ENCODE peak calls at places on chromosomes 1 and 21, in five cellular contexts. H is HepG2, E is upper lobe of left lung, D is GM12878, S is K562. X is an unnamed sample.

GRCh38 chr1:25805863-25806225 is 5.9 kb downstream of the SELENON start:
- ATAC-seq in D (no peak), E (peak; percentile 32), S (no peak), H (no peak), X (peak; percentile 54)

GRCh38 chr1:235734335-235734734 is 84.8 kb upstream of the GNG4 start:
- ATAC-seq in H (no peak), S (no peak), D (no peak), E (no peak), X (no peak)

GRCh38 chr1:61141288-61142044 is 59.1 kb downstream of the NFIA start:
- ATAC-seq in S (peak; percentile 56), D (no peak), H (no peak), E (no peak), X (no peak)

GRCh38 chr21:38439957-38440356 is 58.3 kb downstream of the ERG start:
- ATAC-seq in S (no peak), H (no peak), E (no peak), D (no peak), X (no peak)

GRCh38 chr1:58084266-58084665 is 462.3 kb downstream of the OMA1 start:
- ATAC-seq in D (peak; percentile 66), E (no peak), S (no peak), H (no peak), X (no peak)

GRCh38 chr21:31182231-31183129 is 144.2 kb upstream of the KRTAP19-8 start:
- ATAC-seq in D (no peak), H (no peak), E (no peak), S (no peak), X (no peak)

GRCh38 chr1:208008534-208008933 is 97.6 kb upstream of the CD34 start:
- ATAC-seq in D (no peak), H (no peak), S (no peak), E (no peak), X (no peak)

GRCh38 chr1:54474500-54475235 is 68.5 kb upstream of the SSBP3 start:
- ATAC-seq in E (no peak), H (no peak), S (peak; percentile 71), D (peak; percentile 40), X (peak; percentile 73)

GRCh38 chr1:59552001-59552400 is 255.1 kb downstream of the FGGY start:
- ATAC-seq in H (no peak), E (no peak), S (no peak), D (no peak), X (no peak)

GRCh38 chr1:247812637-247813036 is 11.3 kb downstream of the OR14A16 start:
- ATAC-seq in S (no peak), D (no peak), H (no peak), E (no peak), X (no peak)

GRCh38 chr1:183194527-183195145 is 8.6 kb downstream of the LAMC2 start:
- ATAC-seq in D (peak; percentile 94), H (no peak), E (no peak), S (no peak), X (no peak)

GRCh38 chr21:14685568-14685967 is 139.5 kb upstream of the SAMSN1 start:
- ATAC-seq in H (no peak), S (no peak), D (peak; percentile 4), E (no peak), X (no peak)

GRCh38 chr1:2980073-2980791 is 41.0 kb upstream of the ACTRT2 start:
- ATAC-seq in S (no peak), H (peak; percentile 21), E (no peak), D (no peak), X (no peak)

GRCh38 chr1:156925154-156926010 is 5.0 kb downstream of the LRRC71 start:
- ATAC-seq in D (no peak), S (no peak), H (no peak), E (no peak), X (no peak)

GRCh38 chr1:156926175-156926574 is 5.7 kb downstream of the LRRC71 start:
- ATAC-seq in H (no peak), D (peak; percentile 43), S (peak; percentile 27), E (peak; percentile 41), X (no peak)

GRCh38 chr1:156924478-156925153 is 4.2 kb downstream of the LRRC71 start:
- ATAC-seq in H (no peak), D (no peak), E (no peak), S (no peak), X (no peak)

GRCh38 chr1:156922986-156923564 is 2.6 kb downstream of the LRRC71 start:
- ATAC-seq in E (no peak), D (no peak), S (no peak), H (no peak), X (no peak)

DNA sequence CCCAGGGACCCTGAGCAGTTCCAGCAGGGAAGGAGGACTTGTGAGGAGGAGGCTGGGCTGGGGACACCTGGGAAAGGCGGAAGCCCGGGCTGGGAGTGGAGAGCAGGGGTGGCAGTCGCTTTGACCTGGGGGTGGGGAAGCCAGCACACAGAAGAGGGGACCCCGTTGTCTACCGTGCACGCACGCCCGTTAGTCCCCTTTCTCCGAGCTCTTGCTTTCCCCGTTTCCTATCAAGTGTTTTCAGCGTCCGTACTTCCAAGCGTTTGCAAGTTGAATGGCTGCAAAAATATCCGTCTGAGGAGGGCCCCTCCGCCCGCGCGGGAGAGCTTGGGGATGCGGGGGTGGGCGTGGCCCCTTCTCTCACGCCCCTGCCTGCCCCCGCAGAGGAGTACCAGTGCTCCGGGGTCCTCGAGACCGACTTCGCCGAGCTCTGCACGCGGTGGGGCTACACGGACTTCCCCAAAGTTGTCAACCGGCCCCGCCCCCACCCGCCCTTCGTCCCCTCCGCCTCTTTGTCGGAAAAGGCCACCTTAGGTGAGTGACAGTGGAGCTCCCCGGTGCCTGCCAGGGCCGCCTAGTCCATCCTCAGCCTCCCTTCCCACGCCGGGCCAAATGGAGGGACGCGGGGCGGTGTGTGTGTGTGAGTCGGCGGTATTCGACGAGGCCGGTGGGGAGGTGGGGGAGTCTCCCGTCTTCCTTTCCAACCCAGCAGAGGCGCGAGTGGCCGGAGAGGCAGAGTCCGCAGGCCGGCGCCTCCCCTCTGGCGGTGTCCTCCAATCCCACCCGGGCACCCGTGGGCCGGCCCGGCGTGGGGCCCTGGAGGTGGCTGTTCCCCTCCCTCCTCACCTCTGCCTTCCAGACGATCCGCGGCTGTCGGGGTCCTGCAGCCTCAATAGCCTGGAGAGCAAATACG is 3.4 kb downstream of the LRRC71 start:
- ATAC-seq in D (no peak), S (peak; percentile 3), H (no peak), E (no peak), X (no peak)
- H3K4me3 ChIP-seq in D (no peak overlapping the region), S (no peak overlapping the region), H (no peak overlapping the region), E (no peak overlapping the region), X (peak overlapping the region; percentile 32)

GRCh38 chr1:206909167-206909882 is 12.1 kb downstream of the IL24 start:
- ATAC-seq in S (peak; percentile 64), E (peak; percentile 81), D (no peak), H (peak; percentile 65), X (peak; percentile 71)
- TF ChIP-seq POLR2AphosphoS5 in S (no peak), E (peak; percentile 82), D (no peak), H (no peak), X (peak; percentile 78)

GRCh38 chr1:15047237-15047636 is 106.3 kb upstream of the TMEM51 start:
- ATAC-seq in D (no peak), E (no peak), S (no peak), H (no peak), X (no peak)
- TF ChIP-seq EP300 in D (no peak), E (no peak), S (no peak), H (no peak), X (no peak)

GRCh38 chr1:216560527-216560926 is 137.3 kb upstream of the USH2A start:
- ATAC-seq in H (no peak), D (no peak), S (no peak), E (no peak), X (no peak)

GRCh38 chr1:216566809-216567208 is 143.6 kb upstream of the USH2A start:
- ATAC-seq in E (no peak), D (peak; percentile 48), H (no peak), S (no peak), X (no peak)

GRCh38 chr1:216559359-216559758 is 136.1 kb upstream of the USH2A start:
- ATAC-seq in E (no peak), S (no peak), H (no peak), D (no peak), X (no peak)

GRCh38 chr1:216562383-216562782 is 139.1 kb upstream of the USH2A start:
- ATAC-seq in H (no peak), D (no peak), S (no peak), E (no peak), X (no peak)

DNA sequence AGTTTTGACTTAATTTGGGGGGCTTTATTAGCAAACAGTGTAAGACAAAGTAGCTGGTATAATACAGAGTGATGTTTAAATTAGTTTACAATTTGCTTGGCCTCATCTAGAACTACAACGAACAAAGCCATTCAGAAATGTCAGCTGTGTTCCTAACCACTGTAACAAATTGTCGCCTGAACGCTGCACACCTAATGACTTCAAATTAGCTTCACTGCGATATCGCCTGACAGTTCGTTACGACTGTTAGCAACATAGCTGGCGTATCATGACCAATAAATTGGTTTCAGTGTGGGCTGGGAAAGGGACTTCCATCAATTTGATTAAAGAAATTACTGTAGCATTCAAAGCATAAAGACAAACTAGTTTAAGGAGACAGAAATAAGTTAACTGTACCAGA is 139.8 kb upstream of the USH2A start:
- ATAC-seq in H (no peak), E (no peak), S (no peak), D (no peak), X (no peak)
- H3K4me3 ChIP-seq in H (no peak overlapping the region), E (no peak overlapping the region), S (no peak overlapping the region), D (no peak overlapping the region), X (no peak overlapping the region)

DNA sequence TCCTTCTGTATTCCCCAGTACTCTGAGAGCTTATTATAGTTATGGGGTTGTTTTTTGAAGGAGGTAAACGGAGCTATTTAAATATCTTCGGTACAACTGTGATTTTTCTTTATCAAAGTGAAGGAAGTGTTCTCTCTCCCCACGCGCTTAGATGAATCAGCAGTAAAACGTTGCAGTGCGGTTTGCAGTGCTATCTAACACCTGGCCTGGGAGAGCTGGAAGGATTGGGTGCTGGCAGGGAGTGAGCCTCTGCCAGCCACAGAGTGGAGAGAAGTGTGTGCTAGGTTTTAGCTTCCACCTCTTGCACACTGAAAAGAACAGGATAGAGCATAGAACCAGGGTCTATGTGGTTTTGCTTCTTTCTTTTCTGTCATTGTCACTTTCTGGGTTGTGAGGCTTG is 165.9 kb downstream of the SDCCAG8 start:
- ATAC-seq in D (peak; percentile 85), S (peak; percentile 100), E (peak; percentile 83), H (no peak), X (no peak)
- TF ChIP-seq POLR2AphosphoS5 in D (no peak), S (peak; percentile 26), E (no peak), H (no peak), X (no peak)

GRCh38 chr1:180501865-180502360 is 464 bp downstream of the ACBD6 start:
- ATAC-seq in D (peak; percentile 63), S (no peak), E (peak; percentile 83), H (peak; percentile 75), X (no peak)
- TF ChIP-seq EP300 in D (no peak), S (no peak), E (no peak), H (no peak), X (no peak)

GRCh38 chr1:4696161-4696745 is 41.8 kb downstream of the AJAP1 start:
- ATAC-seq in D (no peak), S (no peak), H (no peak), E (no peak), X (no peak)
- H3K4me3 ChIP-seq in D (no peak overlapping the region), S (no peak overlapping the region), H (no peak overlapping the region), E (no peak overlapping the region), X (no peak overlapping the region)

GRCh38 chr1:44947060-44947773 is 39.2 kb downstream of the EIF2B3 start:
- ATAC-seq in E (no peak), H (no peak), D (peak; percentile 26), S (peak; percentile 75), X (peak; percentile 87)
- TF ChIP-seq POLR2AphosphoS5 in E (no peak), H (no peak), D (no peak), S (no peak), X (peak; percentile 55)

GRCh38 chr1:6627841-6628545 is 3.3 kb downstream of the THAP3 start:
- ATAC-seq in H (no peak), S (no peak), D (no peak), E (no peak), X (no peak)
- TF ChIP-seq EP300 in H (no peak), S (no peak), D (no peak), E (no peak), X (no peak)